ENCODE peak calls at places on chromosomes 3 and 15, in five cellular contexts. One of them, this sample, is unnamed.

GRCh38 chr3:152051501-152052404 is 178.3 kb downstream of the SUCNR1 start:
- DNase-seq in thyroid gland: no peak
- DNase-seq in AG04449: no peak
- DNase-seq in fibroblast of lung: peak; percentile 47
- DNase-seq in A549: peak; percentile 12
- DNase-seq in this sample: no peak

GRCh38 chr15:53979051-53979788 is 979 bp downstream of the UNC13C start:
- DNase-seq in fibroblast of lung: no peak
- DNase-seq in AG04449: no peak
- DNase-seq in A549: no peak
- DNase-seq in thyroid gland: no peak
- DNase-seq in this sample: no peak

GRCh38 chr3:142652826-142653292 is 56.7 kb downstream of the PLS1 start:
- DNase-seq in fibroblast of lung: peak; percentile 21
- DNase-seq in A549: no peak
- DNase-seq in thyroid gland: no peak
- DNase-seq in AG04449: no peak
- DNase-seq in this sample: no peak

GRCh38 chr3:46981932-46982471 is 2.5 kb downstream of the NBEAL2 start:
- DNase-seq in fibroblast of lung: no peak
- DNase-seq in thyroid gland: no peak
- DNase-seq in AG04449: no peak
- DNase-seq in A549: no peak
- DNase-seq in this sample: no peak

GRCh38 chr3:16179771-16180736 is 5.6 kb downstream of the GALNT15 start:
- DNase-seq in thyroid gland: no peak
- DNase-seq in AG04449: no peak
- DNase-seq in A549: no peak
- DNase-seq in fibroblast of lung: peak; percentile 91
- DNase-seq in this sample: no peak

GRCh38 chr15:88012233-88012632 is 244.3 kb downstream of the NTRK3 start:
- DNase-seq in AG04449: no peak
- DNase-seq in A549: no peak
- DNase-seq in thyroid gland: no peak
- DNase-seq in fibroblast of lung: no peak
- DNase-seq in this sample: no peak

GRCh38 chr3:17179381-17180205 is 294.8 kb downstream of the PLCL2 start:
- DNase-seq in A549: no peak
- DNase-seq in fibroblast of lung: peak; percentile 70
- DNase-seq in thyroid gland: no peak
- DNase-seq in AG04449: no peak
- DNase-seq in this sample: no peak

GRCh38 chr15:84681822-84682221 is 23.8 kb upstream of the NMB start:
- DNase-seq in thyroid gland: peak; percentile 67
- DNase-seq in A549: no peak
- DNase-seq in fibroblast of lung: peak; percentile 76
- DNase-seq in AG04449: no peak
- DNase-seq in this sample: peak; percentile 32

GRCh38 chr3:85939026-85939616 is 980.3 kb downstream of the CADM2 start:
- DNase-seq in fibroblast of lung: peak; percentile 46
- DNase-seq in A549: peak; percentile 5
- DNase-seq in AG04449: no peak
- DNase-seq in thyroid gland: peak; percentile 3
- DNase-seq in this sample: peak; percentile 3

GRCh38 chr15:90037510-90037860 is 36.4 kb downstream of the ZNF710 start:
- DNase-seq in AG04449: no peak
- DNase-seq in fibroblast of lung: peak; percentile 70
- DNase-seq in A549: no peak
- DNase-seq in thyroid gland: no peak
- DNase-seq in this sample: no peak

GRCh38 chr3:17639765-17640164 is 102.7 kb downstream of the TBC1D5 start:
- DNase-seq in A549: peak; percentile 96
- DNase-seq in fibroblast of lung: peak; percentile 86
- DNase-seq in AG04449: peak; percentile 77
- DNase-seq in thyroid gland: no peak
- DNase-seq in this sample: peak; percentile 84

GRCh38 chr3:46440531-46441294 is 24.0 kb downstream of the LTF start:
- DNase-seq in fibroblast of lung: peak; percentile 10
- DNase-seq in thyroid gland: no peak
- DNase-seq in AG04449: no peak
- DNase-seq in A549: no peak
- DNase-seq in this sample: no peak

GRCh38 chr3:59759298-59760169 is 709.7 kb upstream of the CFAP20DC start:
- DNase-seq in fibroblast of lung: peak; percentile 67
- DNase-seq in A549: no peak
- DNase-seq in thyroid gland: no peak
- DNase-seq in AG04449: no peak
- DNase-seq in this sample: no peak

GRCh38 chr15:57667171-57667924 is 39.2 kb upstream of the POLR2M start:
- DNase-seq in thyroid gland: no peak
- DNase-seq in fibroblast of lung: peak; percentile 79
- DNase-seq in AG04449: peak; percentile 21
- DNase-seq in A549: peak; percentile 65
- DNase-seq in this sample: peak; percentile 31

GRCh38 chr3:103195201-103195600 is 760.4 kb downstream of the ZPLD1 start:
- DNase-seq in AG04449: no peak
- DNase-seq in fibroblast of lung: peak; percentile 31
- DNase-seq in A549: no peak
- DNase-seq in thyroid gland: no peak
- DNase-seq in this sample: no peak

GRCh38 chr3:12707425-12707824 is 43.5 kb upstream of the RAF1 start:
- DNase-seq in fibroblast of lung: peak; percentile 44
- DNase-seq in thyroid gland: no peak
- DNase-seq in A549: no peak
- DNase-seq in AG04449: no peak
- DNase-seq in this sample: no peak

GRCh38 chr15:94312946-94313345 is 81.6 kb downstream of the MCTP2 start:
- DNase-seq in AG04449: peak; percentile 19
- DNase-seq in A549: no peak
- DNase-seq in thyroid gland: no peak
- DNase-seq in fibroblast of lung: peak; percentile 29
- DNase-seq in this sample: no peak

GRCh38 chr15:59792359-59792758 is 103.2 kb upstream of the BNIP2 start:
- DNase-seq in A549: no peak
- DNase-seq in AG04449: no peak
- DNase-seq in fibroblast of lung: no peak
- DNase-seq in thyroid gland: no peak
- DNase-seq in this sample: no peak

GRCh38 chr3:64977308-64978100 is 289.7 kb upstream of the ADAMTS9 start:
- DNase-seq in thyroid gland: no peak
- DNase-seq in A549: no peak
- DNase-seq in fibroblast of lung: peak; percentile 86
- DNase-seq in AG04449: no peak
- DNase-seq in this sample: peak; percentile 27

GRCh38 chr3:125087768-125088391 is 32.1 kb upstream of the HEG1 start:
- DNase-seq in AG04449: no peak
- DNase-seq in A549: no peak
- DNase-seq in thyroid gland: no peak
- DNase-seq in fibroblast of lung: peak; percentile 52
- DNase-seq in this sample: no peak

GRCh38 chr3:186108106-186108940 is 566 bp downstream of the ETV5 start:
- DNase-seq in thyroid gland: peak; percentile 77
- DNase-seq in A549: peak; percentile 70
- DNase-seq in fibroblast of lung: peak; percentile 71
- DNase-seq in AG04449: no peak
- DNase-seq in this sample: no peak

GRCh38 chr3:100264242-100264641 is 3.5 kb downstream of the TBC1D23 start:
- DNase-seq in thyroid gland: no peak
- DNase-seq in A549: no peak
- DNase-seq in fibroblast of lung: no peak
- DNase-seq in AG04449: no peak
- DNase-seq in this sample: no peak

GRCh38 chr15:63065262-63066234 is 23.0 kb downstream of the TPM1 start:
- DNase-seq in thyroid gland: peak; percentile 26
- DNase-seq in A549: peak; percentile 63
- DNase-seq in AG04449: no peak
- DNase-seq in fibroblast of lung: peak; percentile 44
- DNase-seq in this sample: no peak

DNA sequence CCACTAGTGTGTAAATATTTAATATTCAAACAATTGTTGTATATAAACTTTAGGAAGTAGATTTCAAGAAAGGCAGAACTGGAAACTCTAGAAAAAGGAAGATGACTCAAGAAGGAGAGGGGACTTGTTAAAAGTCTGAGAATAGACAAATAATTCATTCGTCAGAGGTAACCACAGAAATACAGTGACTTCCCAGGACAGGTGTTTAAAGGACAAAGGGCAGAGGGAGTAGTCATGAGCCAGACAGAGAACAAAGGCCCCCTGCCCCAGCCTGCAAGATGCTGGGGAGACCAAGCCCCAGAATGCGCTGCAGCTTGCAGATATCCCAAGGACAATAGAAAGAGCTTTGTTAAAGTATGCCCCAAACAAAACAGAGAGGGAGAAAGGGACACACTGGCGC is 130.4 kb downstream of the UACA start:
- DNase-seq in thyroid gland: no peak
- DNase-seq in AG04449: no peak
- DNase-seq in fibroblast of lung: peak; percentile 25
- DNase-seq in A549: no peak
- DNase-seq in this sample: no peak
- H3K4me3 ChIP-seq in thyroid gland: no peak overlapping the region
- H3K4me3 ChIP-seq in AG04449: no peak overlapping the region
- H3K4me3 ChIP-seq in fibroblast of lung: no peak overlapping the region
- H3K4me3 ChIP-seq in A549: no peak overlapping the region
- H3K4me3 ChIP-seq in this sample: no peak overlapping the region

DNA sequence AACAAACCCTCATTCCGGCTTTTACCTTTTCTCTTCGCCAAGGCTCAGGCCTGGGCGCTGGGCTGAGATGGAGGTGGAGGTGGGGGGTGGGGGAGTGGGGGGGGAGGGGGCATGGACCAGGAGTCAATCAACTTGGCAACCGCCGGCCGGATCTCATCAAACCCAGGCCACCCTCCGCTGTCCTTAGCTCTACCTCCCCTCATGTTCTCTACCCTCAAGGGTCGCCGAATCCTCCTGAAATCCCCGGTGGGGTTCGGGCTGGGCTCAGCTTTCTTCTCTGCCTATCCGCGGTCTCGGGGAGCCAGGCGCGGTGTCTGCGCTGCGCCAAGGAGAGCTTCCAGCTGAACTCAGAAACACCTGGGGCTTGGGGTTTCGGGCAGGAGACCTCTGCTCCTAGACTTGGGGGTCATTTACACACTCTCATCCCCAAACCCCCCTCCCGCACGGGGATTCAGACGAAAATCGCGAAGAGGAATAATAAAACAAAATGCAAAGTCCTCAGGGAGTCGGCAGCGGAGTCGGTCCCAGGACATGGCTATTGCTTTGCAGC is 2.5 kb downstream of the ONECUT1 start:
- DNase-seq in thyroid gland: no peak
- DNase-seq in fibroblast of lung: no peak
- DNase-seq in AG04449: no peak
- DNase-seq in A549: no peak
- DNase-seq in this sample: no peak
- H3K4me3 ChIP-seq in thyroid gland: no peak overlapping the region
- H3K4me3 ChIP-seq in fibroblast of lung: no peak overlapping the region
- H3K4me3 ChIP-seq in AG04449: no peak overlapping the region
- H3K4me3 ChIP-seq in A549: no peak overlapping the region
- H3K4me3 ChIP-seq in this sample: no peak overlapping the region

GRCh38 chr3:121072128-121072527 is 164.1 kb downstream of the STXBP5L start:
- DNase-seq in fibroblast of lung: no peak
- DNase-seq in thyroid gland: peak; percentile 49
- DNase-seq in AG04449: no peak
- DNase-seq in A549: no peak
- DNase-seq in this sample: no peak
- H3K4me3 ChIP-seq in fibroblast of lung: no peak overlapping the region
- H3K4me3 ChIP-seq in thyroid gland: no peak overlapping the region
- H3K4me3 ChIP-seq in AG04449: no peak overlapping the region
- H3K4me3 ChIP-seq in A549: no peak overlapping the region
- H3K4me3 ChIP-seq in this sample: no peak overlapping the region

GRCh38 chr15:73624530-73624929 is 8.7 kb downstream of the NPTN start:
- DNase-seq in thyroid gland: no peak
- DNase-seq in A549: no peak
- DNase-seq in fibroblast of lung: no peak
- DNase-seq in AG04449: no peak
- DNase-seq in this sample: no peak
- H3K4me3 ChIP-seq in thyroid gland: no peak overlapping the region
- H3K4me3 ChIP-seq in A549: no peak overlapping the region
- H3K4me3 ChIP-seq in fibroblast of lung: no peak overlapping the region
- H3K4me3 ChIP-seq in AG04449: no peak overlapping the region
- H3K4me3 ChIP-seq in this sample: no peak overlapping the region

This sample was measured in skeletal muscle cell.